ENCODE peak calls at places on chromosomes 7 and 10, in five cellular contexts. M, E, C, O and Y are unnamed samples.

GRCh38 chr7:142478479-142479220 is 220.8 kb upstream of the PRSS58 start:
- DNase-seq in M (peak; percentile 52), E (peak; percentile 17), C (no peak), O (no peak), Y (no peak)

GRCh38 chr10:99368646-99369045 is 39.5 kb downstream of the CNNM1 start:
- DNase-seq in M (no peak), E (peak; percentile 27), C (no peak), O (no peak), Y (no peak)

GRCh38 chr7:16695621-16696237 is 49.7 kb downstream of the BZW2 start:
- DNase-seq in M (peak; percentile 39), E (peak; percentile 40), C (no peak), O (no peak), Y (no peak)

GRCh38 chr10:103452714-103453230 is 602 bp upstream of the CALHM2 start:
- DNase-seq in M (no peak), E (no peak), C (no peak), O (no peak), Y (no peak)

GRCh38 chr7:17599733-17600685 is 301.6 kb downstream of the AHR start:
- DNase-seq in M (no peak), E (peak; percentile 45), C (no peak), O (no peak), Y (no peak)

GRCh38 chr7:81926154-81926553 is 156.3 kb upstream of the HGF start:
- DNase-seq in M (no peak), E (no peak), C (no peak), O (no peak), Y (no peak)

GRCh38 chr10:14602807-14603538 is 171.7 kb downstream of the FAM107B start:
- DNase-seq in M (no peak), E (no peak), C (no peak), O (no peak), Y (no peak)

GRCh38 chr7:136865236-136865635 is 3.2 kb upstream of the CHRM2 start:
- DNase-seq in M (no peak), E (no peak), C (no peak), O (no peak), Y (no peak)

GRCh38 chr10:67519434-67519833 is 176.6 kb downstream of the CTNNA3 start:
- DNase-seq in M (no peak), E (no peak), C (no peak), O (no peak), Y (no peak)

GRCh38 chr7:87413951-87414381 is 61.5 kb downstream of the ABCB4 start:
- DNase-seq in M (peak; percentile 33), E (no peak), C (no peak), O (no peak), Y (no peak)

GRCh38 chr7:1227814-1228534 is 4.7 kb upstream of the UNCX start:
- DNase-seq in M (no peak), E (no peak), C (peak; percentile 77), O (no peak), Y (no peak)

GRCh38 chr10:118913825-118914224 is 115.7 kb upstream of the NANOS1 start:
- DNase-seq in M (no peak), E (peak; percentile 61), C (no peak), O (no peak), Y (no peak)

GRCh38 chr10:128867819-128868218 is 599.2 kb upstream of the MGMT start:
- DNase-seq in M (no peak), E (no peak), C (no peak), O (no peak), Y (no peak)

GRCh38 chr10:24920907-24921881 is 31.2 kb downstream of the PRTFDC1 start:
- DNase-seq in M (peak; percentile 4), E (no peak), C (no peak), O (no peak), Y (no peak)

GRCh38 chr10:34018129-34018528 is 683.7 kb upstream of the NRP1 start:
- DNase-seq in M (no peak), E (no peak), C (no peak), O (no peak), Y (no peak)

GRCh38 chr10:132508497-132509443 is 28.8 kb upstream of the INPP5A start:
- DNase-seq in M (peak; percentile 12), E (no peak), C (no peak), O (no peak), Y (peak; percentile 12)

GRCh38 chr7:41425926-41426325 is 277.0 kb downstream of the INHBA start:
- DNase-seq in M (no peak), E (no peak), C (no peak), O (no peak), Y (no peak)

GRCh38 chr7:133110312-133110711 is 28.4 kb upstream of the CHCHD3 start:
- DNase-seq in M (no peak), E (no peak), C (no peak), O (no peak), Y (no peak)

GRCh38 chr7:126700807-126701604 is 551.7 kb downstream of the GRM8 start:
- DNase-seq in M (peak; percentile 66), E (peak; percentile 41), C (no peak), O (peak; percentile 22), Y (no peak)

GRCh38 chr7:131104611-131105293 is 222.9 kb upstream of the MKLN1 start:
- DNase-seq in M (no peak), E (no peak), C (no peak), O (no peak), Y (no peak)

GRCh38 chr10:35336921-35337741 is 822 bp downstream of the CCNY start:
- DNase-seq in M (peak; percentile 82), E (peak; percentile 16), C (peak; percentile 73), O (no peak), Y (no peak)

GRCh38 chr10:2660300-2660699 is 407.0 kb upstream of the PFKP start:
- DNase-seq in M (no peak), E (no peak), C (no peak), O (no peak), Y (no peak)

GRCh38 chr7:54946764-54947163 is 72.1 kb upstream of the EGFR start:
- DNase-seq in M (no peak), E (no peak), C (no peak), O (no peak), Y (no peak)

GRCh38 chr7:54940748-54941147 is 78.1 kb upstream of the EGFR start:
- DNase-seq in M (no peak), E (no peak), C (no peak), O (no peak), Y (no peak)

GRCh38 chr7:54946271-54946670 is 72.5 kb upstream of the EGFR start:
- DNase-seq in M (no peak), E (no peak), C (no peak), O (no peak), Y (no peak)

GRCh38 chr7:54947266-54947665 is 71.6 kb upstream of the EGFR start:
- DNase-seq in M (no peak), E (no peak), C (no peak), O (no peak), Y (no peak)

DNA sequence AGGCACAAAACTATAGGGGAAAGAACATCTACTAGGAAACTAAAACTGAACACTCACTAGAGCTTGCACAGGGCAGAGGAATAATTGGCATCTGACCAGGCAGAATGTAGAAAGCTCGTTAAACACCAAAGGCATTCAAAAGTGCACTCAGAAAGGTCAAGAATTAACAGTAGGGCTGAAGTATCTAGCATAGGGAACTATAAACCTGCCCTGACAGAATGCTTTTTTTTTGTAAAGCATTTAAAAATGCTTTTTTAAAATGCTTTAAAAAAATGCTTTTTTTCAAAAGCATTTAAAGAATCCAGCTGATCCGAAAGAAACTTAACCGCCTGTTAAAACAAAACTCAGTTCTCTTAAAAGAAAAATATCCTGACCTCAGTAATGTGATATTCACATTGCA is 74.6 kb upstream of the EGFR start:
- DNase-seq in M (no peak), E (no peak), C (no peak), O (no peak), Y (no peak)
- TF ChIP-seq TAF1 in M (no peak), E (no peak), C (no peak), O (no peak), Y (no peak)

DNA sequence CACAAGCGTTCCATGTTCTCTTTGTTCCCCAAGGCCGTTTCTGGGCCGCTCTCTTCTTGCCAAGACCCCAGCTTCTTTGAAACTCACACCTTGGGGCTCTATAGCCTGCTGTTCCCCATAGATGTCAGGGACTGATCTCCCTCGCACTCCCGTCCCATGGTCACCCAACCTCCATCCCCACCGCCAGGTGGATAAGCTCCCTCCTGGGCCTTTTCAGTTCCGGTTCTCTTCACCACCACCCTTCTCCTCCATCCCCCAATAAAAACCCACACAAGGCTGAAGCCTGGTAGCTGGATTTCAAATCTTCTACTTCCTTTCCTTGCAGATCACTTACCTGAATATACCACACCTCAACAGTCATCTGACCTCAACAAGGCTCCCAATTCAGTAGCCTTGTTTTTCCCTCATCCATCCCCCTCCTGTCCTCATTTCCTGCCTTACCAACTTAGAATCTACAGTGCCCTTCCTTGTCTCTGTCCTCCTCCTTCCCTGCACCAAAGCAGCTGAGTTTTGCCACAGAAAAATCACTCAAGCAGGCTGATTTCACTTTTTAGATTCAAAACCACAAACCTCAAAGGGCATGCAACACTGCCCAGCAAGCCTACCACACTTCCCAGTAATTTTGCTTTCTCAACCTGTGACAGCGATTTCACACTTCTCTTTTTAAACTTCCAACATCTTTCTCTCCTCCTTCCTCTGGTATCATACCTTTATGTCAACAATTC is 7.7 kb downstream of the SLC37A3 start:
- DNase-seq in M (no peak), E (no peak), C (peak; percentile 47), O (no peak), Y (no peak)
- TF ChIP-seq TAF1 in M (no peak), E (no peak), C (no peak), O (no peak), Y (no peak)

GRCh38 chr10:113027574-113028392 is 77.7 kb downstream of the TCF7L2 start:
- DNase-seq in M (no peak), E (peak; percentile 42), C (no peak), O (no peak), Y (no peak)
- TF ChIP-seq TAF1 in M (no peak), E (no peak), C (no peak), O (no peak), Y (no peak)

GRCh38 chr10:90969947-90970673 is 49.2 kb upstream of the ANKRD1 start:
- DNase-seq in M (no peak), E (peak; percentile 19), C (peak; percentile 48), O (no peak), Y (no peak)

GRCh38 chr10:90966146-90966545 is 45.3 kb upstream of the ANKRD1 start:
- DNase-seq in M (no peak), E (no peak), C (no peak), O (no peak), Y (no peak)

GRCh38 chr10:90969148-90969547 is 48.3 kb upstream of the ANKRD1 start:
- DNase-seq in M (no peak), E (no peak), C (no peak), O (no peak), Y (no peak)

GRCh38 chr10:90967865-90968264 is 47.0 kb upstream of the ANKRD1 start:
- DNase-seq in M (no peak), E (peak; percentile 58), C (no peak), O (no peak), Y (no peak)

GRCh38 chr10:90968448-90969086 is 47.7 kb upstream of the ANKRD1 start:
- DNase-seq in M (peak; percentile 38), E (no peak), C (no peak), O (no peak), Y (no peak)
- TF ChIP-seq TAF1 in M (peak; percentile 44), E (no peak), C (no peak), O (no peak), Y (no peak)